ENCODE peak calls at places on chromosome 6, in nine cellular contexts. X is IMR-90, P is GM23248, T is fibroblast of lung, M is mesenchymal stem cell, F is PC-3, O is HepG2, D is neural progenitor cell, K is neuronal stem cell. E is an unnamed sample.

GRCh38 chr6:125154184-125155135 is 887 bp downstream of the TPD52L1 start:
- DNase-seq in F (peak), O (peak), K (peak), X (no peak), P (peak), D (peak), M (peak), T (peak), E (peak)

GRCh38 chr6:79518850-79519249 is 18.4 kb downstream of the LCA5 start:
- DNase-seq in M (no peak), O (no peak), T (no peak), D (no peak), X (no peak), F (no peak), K (no peak), P (no peak), E (no peak)

GRCh38 chr6:119226089-119226488 is 123.5 kb downstream of the MAN1A1 start:
- DNase-seq in X (no peak), K (no peak), M (no peak), O (no peak), P (no peak), T (no peak), D (no peak), F (no peak), E (no peak)

GRCh38 chr6:35804996-35805736 is at the start of gene LHFPL5:
- DNase-seq in D (peak), K (peak), F (peak), M (peak), T (peak), X (no peak), O (peak), P (peak), E (peak)

GRCh38 chr6:21085643-21086042 is 507.9 kb upstream of the SOX4 start:
- DNase-seq in F (no peak), X (no peak), K (no peak), P (no peak), D (no peak), M (no peak), T (no peak), O (no peak), E (no peak)

GRCh38 chr6:147000545-147001488 is 203.4 kb upstream of the STXBP5 start:
- DNase-seq in X (peak), D (no peak), F (no peak), O (no peak), M (peak), T (peak), K (no peak), P (peak), E (peak)

GRCh38 chr6:4853782-4854511 is 77.7 kb downstream of the CDYL start:
- DNase-seq in K (no peak), T (peak), M (peak), P (peak), D (no peak), F (peak), O (peak), X (peak), E (peak)

GRCh38 chr6:20095436-20095835 is 116.8 kb downstream of the MBOAT1 start:
- DNase-seq in M (no peak), D (no peak), P (no peak), K (no peak), O (no peak), X (no peak), F (no peak), T (no peak), E (no peak)

GRCh38 chr6:110398778-110399177 is 16.6 kb downstream of the DDO start:
- DNase-seq in K (no peak), X (peak), D (no peak), F (peak), P (peak), T (no peak), M (peak), O (no peak), E (no peak)

GRCh38 chr6:169793408-169793807 is 42.0 kb downstream of the ERMARD start:
- DNase-seq in P (no peak), F (no peak), K (no peak), M (no peak), T (no peak), D (no peak), O (no peak), X (no peak), E (no peak)

GRCh38 chr6:100001915-100002388 is 7.9 kb upstream of the MCHR2 start:
- DNase-seq in D (peak), P (peak), T (peak), O (peak), K (peak), M (peak), X (peak), F (peak), E (peak)

GRCh38 chr6:143592335-143592734 is 80.8 kb upstream of the FUCA2 start:
- DNase-seq in F (peak), K (no peak), O (peak), X (no peak), T (no peak), P (peak), M (no peak), D (peak), E (peak)

GRCh38 chr6:34301408-34301807 is 52.6 kb upstream of the SMIM29 start:
- DNase-seq in M (peak), T (peak), D (no peak), F (no peak), P (peak), O (no peak), X (peak), K (no peak), E (peak)

GRCh38 chr6:24394777-24395437 is 7.8 kb upstream of the MRS2 start:
- DNase-seq in K (no peak), D (no peak), P (peak), M (peak), F (peak), X (peak), O (no peak), T (peak), E (no peak)

GRCh38 chr6:114121913-114122662 is 151.1 kb upstream of the HDAC2 start:
- DNase-seq in O (no peak), F (no peak), T (peak), M (no peak), X (no peak), D (no peak), P (no peak), K (no peak), E (no peak)

GRCh38 chr6:56524891-56525703 is 117.6 kb downstream of the DST start:
- DNase-seq in T (peak), F (peak), M (peak), P (peak), D (no peak), X (peak), O (no peak), K (no peak), E (peak)

GRCh38 chr6:74752303-74752702 is 453.6 kb downstream of the COL12A1 start:
- DNase-seq in T (no peak), F (no peak), M (no peak), P (no peak), X (no peak), D (no peak), O (no peak), K (no peak), E (no peak)

GRCh38 chr6:16725145-16725864 is 36.0 kb downstream of the ATXN1 start:
- DNase-seq in F (peak), D (no peak), M (peak), O (no peak), P (peak), X (peak), K (no peak), T (peak), E (peak)

GRCh38 chr6:157092736-157093135 is 230.6 kb downstream of the TMEM242 start:
- DNase-seq in K (no peak), O (no peak), X (no peak), T (peak), D (no peak), F (no peak), P (peak), M (no peak), E (no peak)

GRCh38 chr6:74638467-74638866 is 567.4 kb downstream of the COL12A1 start:
- DNase-seq in T (peak), K (no peak), M (no peak), O (no peak), F (no peak), P (peak), X (no peak), D (no peak), E (no peak)

GRCh38 chr6:144140859-144141258 is 9.5 kb upstream of the STX11 start:
- DNase-seq in P (no peak), F (no peak), X (no peak), K (no peak), T (no peak), O (no peak), D (no peak), M (no peak), E (no peak)

GRCh38 chr6:161186173-161186769 is 87.6 kb downstream of the AGPAT4 start:
- DNase-seq in M (peak), T (peak), P (peak), F (peak), D (no peak), X (peak), O (no peak), K (no peak), E (no peak)

GRCh38 chr6:167292301-167293087 is 1.4 kb downstream of the UNC93A start:
- DNase-seq in O (no peak), F (no peak), X (no peak), K (no peak), T (no peak), D (no peak), P (no peak), M (no peak), E (no peak)

GRCh38 chr6:73984851-73985250 is 288.8 kb downstream of the CD109 start:
- DNase-seq in D (no peak), P (peak), K (no peak), X (no peak), T (no peak), F (no peak), O (no peak), M (no peak), E (no peak)

GRCh38 chr6:131694832-131695426 is 6.3 kb downstream of the OR2A4 start:
- DNase-seq in P (peak), K (peak), M (peak), D (peak), O (peak), F (peak), X (peak), T (peak), E (peak)

GRCh38 chr6:4446982-4447381 is 311.6 kb upstream of the ECI2 start:
- DNase-seq in P (peak), T (peak), X (peak), F (peak), M (peak), O (no peak), D (no peak), K (no peak), E (no peak)

GRCh38 chr6:34161857-34162515 is 16.1 kb upstream of the GRM4 start:
- DNase-seq in X (no peak), T (no peak), F (no peak), P (no peak), M (no peak), D (no peak), O (no peak), K (no peak), E (no peak)

GRCh38 chr6:157381631-157382621 is 936 bp downstream of the ZDHHC14 start:
- DNase-seq in O (peak), K (no peak), P (peak), D (peak), X (peak), T (peak), M (peak), F (peak), E (peak)

GRCh38 chr6:49787176-49787575 is at the start of gene PGK2:
- DNase-seq in K (no peak), O (no peak), M (no peak), F (peak), T (no peak), D (peak), P (no peak), X (no peak), E (no peak)

GRCh38 chr6:36226648-36227047 is 30.1 kb downstream of the BRPF3 start:
- DNase-seq in T (no peak), O (no peak), K (no peak), D (no peak), F (no peak), P (no peak), M (no peak), X (no peak), E (no peak)

GRCh38 chr6:137387365-137387764 is 106.8 kb downstream of the OLIG3 start:
- DNase-seq in M (no peak), P (no peak), F (peak), D (no peak), T (no peak), K (no peak), X (no peak), O (no peak), E (no peak)

GRCh38 chr6:34919651-34920050 is 30.6 kb downstream of the ANKS1A start:
- DNase-seq in F (peak), K (no peak), M (peak), D (no peak), P (peak), O (no peak), T (peak), X (peak), E (no peak)

GRCh38 chr6:168273483-168274045 is 46.0 kb downstream of the DACT2 start:
- DNase-seq in D (peak), P (no peak), O (peak), X (no peak), F (no peak), M (no peak), T (no peak), K (no peak), E (no peak)

GRCh38 chr6:71478834-71479541 is 190.4 kb downstream of the OGFRL1 start:
- DNase-seq in P (peak), F (peak), K (no peak), D (peak), X (peak), M (peak), T (peak), O (no peak), E (no peak)

GRCh38 chr6:71476371-71476770 is 187.8 kb downstream of the OGFRL1 start:
- DNase-seq in D (no peak), M (no peak), T (no peak), O (no peak), X (no peak), K (no peak), P (peak), F (no peak), E (no peak)

GRCh38 chr6:71480577-71480976 is 192.0 kb downstream of the OGFRL1 start:
- DNase-seq in P (no peak), O (no peak), F (no peak), K (no peak), T (no peak), D (no peak), M (no peak), X (no peak), E (no peak)

GRCh38 chr6:71473908-71474307 is 185.3 kb downstream of the OGFRL1 start:
- DNase-seq in T (peak), F (peak), M (peak), X (peak), K (no peak), D (no peak), P (peak), O (no peak), E (peak)

GRCh38 chr6:71476872-71477271 is 188.3 kb downstream of the OGFRL1 start:
- DNase-seq in D (no peak), T (peak), P (no peak), M (no peak), K (no peak), F (no peak), X (no peak), O (no peak), E (no peak)
- H2AFZ ChIP-seq in D (no peak), T (no peak), P (no peak), M (no peak), K (peak), F (no peak), X (peak), O (no peak), E (no peak)

GRCh38 chr6:72619883-72620696 is 1.8 kb upstream of the KCNQ5 start:
- DNase-seq in K (peak), P (peak), T (peak), M (peak), O (no peak), F (no peak), X (peak), D (peak), E (peak)

GRCh38 chr6:72623808-72624207 is 1.9 kb downstream of the KCNQ5 start:
- DNase-seq in P (peak), M (peak), F (no peak), D (no peak), T (no peak), O (no peak), X (no peak), K (no peak), E (no peak)

GRCh38 chr6:72622094-72622540 is 253 bp downstream of the KCNQ5 start:
- DNase-seq in P (peak), K (peak), D (peak), X (peak), T (peak), F (no peak), O (no peak), M (peak), E (peak)

GRCh38 chr6:72621243-72622093 is at the start of gene KCNQ5:
- DNase-seq in D (peak), P (peak), K (no peak), T (peak), X (no peak), F (no peak), M (peak), O (no peak), E (peak)

GRCh38 chr6:72620866-72621242 is 1.0 kb upstream of the KCNQ5 start:
- DNase-seq in F (no peak), K (no peak), D (peak), O (no peak), P (no peak), T (no peak), X (no peak), M (peak), E (no peak)
- H3K4me3 ChIP-seq in F (no peak), K (no peak), D (peak), O (no peak), P (peak), T (peak), X (peak), M (peak), E (peak)

GRCh38 chr6:163651910-163652309 is 237.4 kb downstream of the QKI start:
- DNase-seq in T (peak), F (no peak), K (no peak), M (no peak), X (peak), P (peak), O (no peak), D (no peak), E (peak)
- H3K4me2 ChIP-seq in T (no peak), F (no peak), K (no peak), M (no peak), X (no peak), P (no peak), O (no peak), D (no peak), E (peak)

GRCh38 chr6:17740559-17741220 is 34.0 kb upstream of the NUP153 start:
- DNase-seq in F (no peak), T (no peak), O (no peak), M (no peak), P (peak), D (no peak), X (no peak), K (no peak), E (no peak)

GRCh38 chr6:17741507-17741906 is 34.8 kb upstream of the NUP153 start:
- DNase-seq in D (no peak), T (no peak), P (no peak), K (no peak), X (no peak), O (no peak), F (no peak), M (no peak), E (no peak)

DNA sequence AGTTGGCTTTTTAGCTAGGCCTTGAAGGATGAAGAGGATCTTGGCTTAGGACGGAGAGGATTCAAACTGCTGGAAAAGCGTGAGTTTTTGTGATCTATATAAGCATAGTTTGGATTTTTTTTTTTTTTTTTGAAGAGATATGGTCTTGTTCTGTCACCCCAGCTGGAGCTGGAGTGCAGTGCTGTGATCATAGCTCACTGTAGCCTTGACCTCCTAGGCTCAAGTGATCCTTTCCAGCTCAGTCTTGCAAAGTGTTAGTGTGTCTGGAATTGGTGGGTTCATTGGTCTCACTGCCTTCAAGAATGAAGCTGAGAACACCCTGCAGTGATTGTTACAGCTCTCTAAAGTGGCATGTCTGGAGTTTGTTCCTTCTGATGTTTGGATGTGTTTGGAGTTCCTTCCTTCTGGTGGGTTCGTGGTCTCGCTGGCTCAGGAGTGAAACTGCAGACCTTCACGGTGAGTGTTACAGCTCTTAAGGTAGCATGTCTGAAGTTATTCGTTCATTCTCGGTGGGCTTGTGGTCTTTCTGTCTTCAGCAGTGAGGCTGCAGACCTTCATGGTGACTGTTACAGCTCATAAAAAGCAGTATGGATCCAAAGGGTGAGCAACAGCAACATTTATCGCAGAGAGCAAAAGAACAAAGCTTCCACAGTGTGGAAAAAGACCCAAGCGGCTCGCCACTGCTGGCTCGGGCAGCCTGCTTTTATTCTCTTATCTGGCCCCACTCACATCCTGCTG is 37.5 kb upstream of the NUP153 start:
- DNase-seq in P (no peak), M (no peak), X (no peak), K (no peak), T (no peak), F (no peak), O (peak), D (no peak), E (no peak)
- H2AFZ ChIP-seq in P (no peak), M (no peak), X (no peak), K (peak), T (no peak), F (no peak), O (peak), D (no peak), E (no peak)